ENCODE peak calls at places on chromosomes 3 and 15, in seven cellular contexts. U is neuronal stem cell; O is iris pigment epithelial cell; J is posterior vena cava; F is stimulated activated CD4-positive, alpha-beta T cell treated with anti-CD3 and anti-CD28 coated beads, Interleukin-2, amount 100 ng/mL, for 48 hours; N is NCI-H1694; B is activated CD4-positive, alpha-beta T cell treated with anti-CD3 and anti-CD28 coated beads, Interleukin-2, amount 10 ng/mL, durations not matched to agents 7 days and 5 days. W is an unnamed sample.

GRCh38 chr3:194879126-194879887 is 193.6 kb downstream of the FAM43A start:
- DNase-seq in O (no peak), N (no peak), F (no peak), B (no peak), J (no peak), U (no peak), W (no peak)

GRCh38 chr15:99435138-99435695 is 130.6 kb upstream of the MEF2A start:
- DNase-seq in J (peak; percentile 75), O (no peak), B (no peak), F (no peak), U (no peak), N (no peak), W (peak; percentile 40)

GRCh38 chr3:37731895-37732294 is 129.8 kb upstream of the CTDSPL start:
- DNase-seq in N (no peak), B (no peak), U (no peak), O (no peak), J (no peak), F (no peak), W (no peak)

GRCh38 chr3:175668300-175668699 is 809.2 kb downstream of the NAALADL2 start:
- DNase-seq in B (no peak), U (no peak), N (no peak), F (no peak), J (no peak), O (no peak), W (peak; percentile 23)

GRCh38 chr3:71725279-71725991 is at the start of gene EIF4E3:
- DNase-seq in O (peak; percentile 18), B (peak; percentile 27), N (no peak), J (peak; percentile 81), F (peak; percentile 34), U (peak; percentile 45), W (no peak)

GRCh38 chr3:129003578-129004112 is 2.5 kb downstream of the EFCC1 start:
- DNase-seq in B (peak; percentile 49), J (peak; percentile 76), N (no peak), U (no peak), O (no peak), F (peak; percentile 38), W (peak; percentile 36)

GRCh38 chr15:45338417-45338816 is 39.9 kb downstream of the GATM start:
- DNase-seq in B (peak; percentile 18), F (no peak), U (no peak), N (no peak), J (no peak), O (no peak), W (no peak)

GRCh38 chr3:59563072-59563605 is 513.3 kb upstream of the CFAP20DC start:
- DNase-seq in J (no peak), N (no peak), U (no peak), B (no peak), O (no peak), F (no peak), W (peak; percentile 78)

GRCh38 chr3:52061116-52061910 is 4.9 kb upstream of the DUSP7 start:
- DNase-seq in N (no peak), J (no peak), B (no peak), F (no peak), U (no peak), O (no peak), W (peak; percentile 84)

GRCh38 chr3:136731274-136731884 is 20.8 kb downstream of the STAG1 start:
- DNase-seq in J (no peak), B (no peak), N (no peak), F (no peak), O (no peak), U (no peak), W (peak; percentile 57)

GRCh38 chr15:60793656-60794055 is 314.7 kb upstream of the ICE2 start:
- DNase-seq in N (no peak), U (no peak), F (no peak), J (no peak), O (peak; percentile 42), B (no peak), W (no peak)

GRCh38 chr3:16338124-16338523 is 73.1 kb downstream of the OXNAD1 start:
- DNase-seq in F (peak; percentile 25), N (no peak), O (peak; percentile 45), U (no peak), B (peak; percentile 69), J (no peak), W (no peak)

GRCh38 chr3:128006471-128007424 is 45.5 kb upstream of the SEC61A1 start:
- DNase-seq in N (no peak), U (peak; percentile 5), B (no peak), F (no peak), J (peak; percentile 58), O (no peak), W (no peak)

GRCh38 chr3:36893137-36893557 is 51.7 kb downstream of the TRANK1 start:
- DNase-seq in N (no peak), U (no peak), O (peak; percentile 87), F (no peak), J (no peak), B (peak; percentile 21), W (peak; percentile 79)

GRCh38 chr3:64464955-64465354 is 222.8 kb downstream of the ADAMTS9 start:
- DNase-seq in N (no peak), B (no peak), O (no peak), U (no peak), J (no peak), F (no peak), W (no peak)

GRCh38 chr15:75817151-75817935 is 25.9 kb upstream of the UBE2Q2 start:
- DNase-seq in B (peak; percentile 44), J (no peak), F (no peak), N (no peak), U (no peak), O (no peak), W (no peak)

GRCh38 chr3:30619318-30619717 is 12.9 kb downstream of the TGFBR2 start:
- DNase-seq in N (no peak), U (no peak), F (no peak), J (no peak), O (no peak), B (no peak), W (no peak)

GRCh38 chr15:65338823-65339222 is 34.3 kb downstream of the RNU5B-1 start:
- DNase-seq in F (no peak), U (no peak), N (no peak), J (peak; percentile 26), B (no peak), O (no peak), W (no peak)

GRCh38 chr15:77034620-77035467 is 36.1 kb downstream of the TSPAN3 start:
- DNase-seq in F (peak; percentile 55), N (no peak), U (no peak), J (peak; percentile 81), B (no peak), O (no peak), W (no peak)

GRCh38 chr3:139629033-139629432 is 48.7 kb downstream of the NMNAT3 start:
- DNase-seq in U (no peak), B (peak; percentile 30), O (peak; percentile 14), F (no peak), N (no peak), J (no peak), W (peak; percentile 83)

GRCh38 chr3:189139631-189140030 is 32.1 kb upstream of the TPRG1 start:
- DNase-seq in B (no peak), J (no peak), F (no peak), U (no peak), N (peak; percentile 97), O (no peak), W (no peak)

GRCh38 chr3:129371041-129371826 is 57.2 kb downstream of the EFCAB12 start:
- DNase-seq in U (no peak), N (no peak), J (no peak), O (no peak), F (no peak), B (no peak), W (no peak)